ENCODE peak calls at places on chromosomes 5 and 9, in ten cellular contexts. One of them, this sample, is unnamed.

GRCh38 chr5:616342-617039 is 4.4 kb downstream of the CEP72 start:
- DNase-seq in mammary epithelial cell: no peak
- DNase-seq in IMR-90: no peak
- DNase-seq in K562: peak; percentile 40
- DNase-seq in esophagus squamous epithelium: no peak
- DNase-seq in HepG2: no peak
- DNase-seq in psoas muscle: no peak
- DNase-seq in cardiac muscle cell: no peak
- DNase-seq in brain microvascular endothelial cell: no peak
- DNase-seq in CD8-positive, alpha-beta T cell: no peak
- DNase-seq in this sample: no peak

GRCh38 chr5:6832994-6833393 is 119.8 kb downstream of the TENT4A start:
- DNase-seq in mammary epithelial cell: no peak
- DNase-seq in IMR-90: no peak
- DNase-seq in K562: no peak
- DNase-seq in esophagus squamous epithelium: no peak
- DNase-seq in HepG2: no peak
- DNase-seq in psoas muscle: peak; percentile 59
- DNase-seq in cardiac muscle cell: no peak
- DNase-seq in brain microvascular endothelial cell: no peak
- DNase-seq in CD8-positive, alpha-beta T cell: no peak
- DNase-seq in this sample: no peak

GRCh38 chr9:306907-307306 is 92.2 kb downstream of the DOCK8 start:
- DNase-seq in mammary epithelial cell: no peak
- DNase-seq in IMR-90: no peak
- DNase-seq in K562: no peak
- DNase-seq in esophagus squamous epithelium: no peak
- DNase-seq in HepG2: peak; percentile 13
- DNase-seq in psoas muscle: no peak
- DNase-seq in cardiac muscle cell: no peak
- DNase-seq in brain microvascular endothelial cell: no peak
- DNase-seq in CD8-positive, alpha-beta T cell: no peak
- DNase-seq in this sample: no peak

GRCh38 chr5:167816864-167817263 is 474.6 kb upstream of the WWC1 start:
- DNase-seq in mammary epithelial cell: peak; percentile 85
- DNase-seq in IMR-90: no peak
- DNase-seq in K562: no peak
- DNase-seq in esophagus squamous epithelium: no peak
- DNase-seq in HepG2: no peak
- DNase-seq in psoas muscle: no peak
- DNase-seq in cardiac muscle cell: no peak
- DNase-seq in brain microvascular endothelial cell: no peak
- DNase-seq in CD8-positive, alpha-beta T cell: no peak
- DNase-seq in this sample: peak; percentile 99

GRCh38 chr9:80175286-80175906 is 603.6 kb downstream of the TLE4 start:
- DNase-seq in mammary epithelial cell: peak; percentile 16
- DNase-seq in IMR-90: peak; percentile 64
- DNase-seq in K562: peak; percentile 10
- DNase-seq in esophagus squamous epithelium: no peak
- DNase-seq in HepG2: peak; percentile 23
- DNase-seq in psoas muscle: no peak
- DNase-seq in cardiac muscle cell: peak; percentile 49
- DNase-seq in brain microvascular endothelial cell: no peak
- DNase-seq in CD8-positive, alpha-beta T cell: no peak
- DNase-seq in this sample: peak; percentile 41

GRCh38 chr9:108671794-108672193 is 184.0 kb downstream of the ACTL7B start:
- DNase-seq in mammary epithelial cell: peak; percentile 81
- DNase-seq in IMR-90: peak; percentile 6
- DNase-seq in K562: no peak
- DNase-seq in esophagus squamous epithelium: no peak
- DNase-seq in HepG2: no peak
- DNase-seq in psoas muscle: no peak
- DNase-seq in cardiac muscle cell: no peak
- DNase-seq in brain microvascular endothelial cell: no peak
- DNase-seq in CD8-positive, alpha-beta T cell: no peak
- DNase-seq in this sample: peak; percentile 93

GRCh38 chr9:32581512-32582143 is 8.7 kb upstream of the NDUFB6 start:
- DNase-seq in mammary epithelial cell: peak; percentile 48
- DNase-seq in IMR-90: peak; percentile 67
- DNase-seq in K562: peak; percentile 9
- DNase-seq in esophagus squamous epithelium: no peak
- DNase-seq in HepG2: peak; percentile 61
- DNase-seq in psoas muscle: no peak
- DNase-seq in cardiac muscle cell: peak; percentile 66
- DNase-seq in brain microvascular endothelial cell: peak; percentile 59
- DNase-seq in CD8-positive, alpha-beta T cell: no peak
- DNase-seq in this sample: peak; percentile 66

GRCh38 chr9:95627802-95628201 is 111.0 kb upstream of the PTCH1 start:
- DNase-seq in mammary epithelial cell: no peak
- DNase-seq in IMR-90: no peak
- DNase-seq in K562: no peak
- DNase-seq in esophagus squamous epithelium: no peak
- DNase-seq in HepG2: no peak
- DNase-seq in psoas muscle: no peak
- DNase-seq in cardiac muscle cell: no peak
- DNase-seq in brain microvascular endothelial cell: peak; percentile 18
- DNase-seq in CD8-positive, alpha-beta T cell: no peak
- DNase-seq in this sample: peak; percentile 7

GRCh38 chr9:98767196-98767595 is 29.2 kb downstream of the ANKS6 start:
- DNase-seq in mammary epithelial cell: no peak
- DNase-seq in IMR-90: no peak
- DNase-seq in K562: no peak
- DNase-seq in esophagus squamous epithelium: no peak
- DNase-seq in HepG2: no peak
- DNase-seq in psoas muscle: no peak
- DNase-seq in cardiac muscle cell: no peak
- DNase-seq in brain microvascular endothelial cell: no peak
- DNase-seq in CD8-positive, alpha-beta T cell: no peak
- DNase-seq in this sample: no peak

GRCh38 chr5:24142346-24142745 is 502.4 kb downstream of the CDH10 start:
- DNase-seq in mammary epithelial cell: no peak
- DNase-seq in IMR-90: no peak
- DNase-seq in K562: no peak
- DNase-seq in esophagus squamous epithelium: no peak
- DNase-seq in HepG2: no peak
- DNase-seq in psoas muscle: no peak
- DNase-seq in cardiac muscle cell: no peak
- DNase-seq in brain microvascular endothelial cell: no peak
- DNase-seq in CD8-positive, alpha-beta T cell: no peak
- DNase-seq in this sample: no peak

DNA sequence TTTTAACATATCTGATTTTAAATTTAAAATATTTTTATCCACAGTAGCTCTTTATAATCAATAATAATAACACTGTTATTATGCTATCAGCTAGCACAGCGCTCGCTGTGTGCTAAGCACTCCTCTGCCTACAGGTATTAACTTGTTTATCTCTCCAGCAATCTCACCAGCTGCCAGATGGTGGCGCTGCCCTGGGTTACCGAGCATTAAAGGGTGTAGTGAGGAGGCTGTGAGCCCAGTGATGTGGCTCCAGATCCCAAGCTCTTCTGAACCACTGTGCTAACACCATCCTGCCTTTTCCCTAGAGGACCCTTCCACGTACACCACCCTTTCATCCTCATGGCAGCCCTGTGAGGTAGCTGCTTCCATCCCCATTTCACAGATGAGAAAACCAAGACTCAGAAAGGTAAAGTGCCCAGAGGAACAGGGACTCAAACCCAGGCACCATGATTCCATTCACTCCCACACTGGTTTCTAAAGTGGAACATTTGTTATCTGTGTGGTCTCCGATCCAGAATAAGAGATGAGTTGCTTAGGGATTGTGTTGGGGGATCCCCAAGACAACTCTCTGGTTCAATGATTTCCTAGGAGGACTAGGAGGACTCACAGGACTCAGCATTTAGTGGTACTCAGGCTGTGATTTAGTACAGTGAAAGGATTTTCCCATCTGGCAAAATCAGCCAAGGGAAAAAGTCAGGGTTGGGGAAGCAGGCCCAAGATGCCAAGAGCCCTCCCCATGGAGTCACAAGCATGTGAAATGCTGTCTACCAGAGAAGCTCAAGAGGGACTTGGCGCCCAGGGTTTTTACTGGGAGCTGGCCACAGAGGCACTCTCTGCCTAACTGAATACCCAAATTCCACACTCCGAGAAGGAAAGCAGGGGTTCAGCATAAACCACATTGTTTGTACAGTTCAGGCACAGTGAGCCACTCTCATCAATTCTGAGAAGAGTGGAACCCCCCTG is 7.0 kb downstream of the IGFBPL1 start:
- DNase-seq in mammary epithelial cell: peak; percentile 17
- DNase-seq in IMR-90: no peak
- DNase-seq in K562: peak; percentile 73
- DNase-seq in esophagus squamous epithelium: no peak
- DNase-seq in HepG2: peak; percentile 38
- DNase-seq in psoas muscle: no peak
- DNase-seq in cardiac muscle cell: no peak
- DNase-seq in brain microvascular endothelial cell: no peak
- DNase-seq in CD8-positive, alpha-beta T cell: no peak
- DNase-seq in this sample: peak; percentile 34
- TF ChIP-seq CTCF in mammary epithelial cell: peak; percentile 79
- TF ChIP-seq CTCF in IMR-90: peak; percentile 35
- TF ChIP-seq CTCF in K562: peak; percentile 84
- TF ChIP-seq CTCF in esophagus squamous epithelium: no peak
- TF ChIP-seq CTCF in HepG2: peak; percentile 79
- TF ChIP-seq CTCF in psoas muscle: peak; percentile 25
- TF ChIP-seq CTCF in cardiac muscle cell: peak; percentile 62
- TF ChIP-seq CTCF in brain microvascular endothelial cell: peak; percentile 74
- TF ChIP-seq CTCF in CD8-positive, alpha-beta T cell: no peak
- TF ChIP-seq CTCF in this sample: peak; percentile 63

DNA sequence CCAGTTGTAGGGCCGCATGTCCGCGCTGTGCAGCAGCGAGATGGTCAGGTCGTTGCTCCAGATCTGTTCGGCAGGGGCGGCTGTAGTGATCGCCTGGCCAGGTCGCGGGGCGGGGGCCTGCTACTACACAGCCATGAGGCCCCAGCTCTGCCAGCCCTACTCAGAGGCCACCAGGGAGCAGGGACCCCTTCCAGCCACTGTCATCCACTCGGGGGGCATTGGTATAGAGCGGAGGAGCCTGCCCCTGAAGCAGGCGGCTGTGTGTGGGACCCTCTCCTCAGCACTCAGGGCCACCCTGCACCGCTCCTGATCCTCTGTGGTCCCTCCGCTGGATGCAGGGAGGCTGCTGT is 1.7 kb downstream of the FBXW5 start:
- DNase-seq in mammary epithelial cell: no peak
- DNase-seq in IMR-90: no peak
- DNase-seq in K562: no peak
- DNase-seq in esophagus squamous epithelium: no peak
- DNase-seq in HepG2: no peak
- DNase-seq in psoas muscle: no peak
- DNase-seq in cardiac muscle cell: no peak
- DNase-seq in brain microvascular endothelial cell: no peak
- DNase-seq in CD8-positive, alpha-beta T cell: no peak
- DNase-seq in this sample: no peak
- H3K4me3 ChIP-seq in mammary epithelial cell: no peak overlapping the region
- H3K4me3 ChIP-seq in IMR-90: no peak overlapping the region
- H3K4me3 ChIP-seq in K562: peak overlapping the region; percentile 95
- H3K4me3 ChIP-seq in esophagus squamous epithelium: peak overlapping the region; percentile 75
- H3K4me3 ChIP-seq in HepG2: no peak overlapping the region
- H3K4me3 ChIP-seq in psoas muscle: peak overlapping the region; percentile 88
- H3K4me3 ChIP-seq in cardiac muscle cell: no peak overlapping the region
- H3K4me3 ChIP-seq in brain microvascular endothelial cell: peak overlapping the region; percentile 76
- H3K4me3 ChIP-seq in CD8-positive, alpha-beta T cell: no peak overlapping the region
- H3K4me3 ChIP-seq in this sample: no peak overlapping the region

GRCh38 chr5:32279223-32279622 is 33.5 kb downstream of the MTMR12 start:
- DNase-seq in mammary epithelial cell: no peak
- DNase-seq in IMR-90: no peak
- DNase-seq in K562: no peak
- DNase-seq in esophagus squamous epithelium: no peak
- DNase-seq in HepG2: no peak
- DNase-seq in psoas muscle: no peak
- DNase-seq in cardiac muscle cell: no peak
- DNase-seq in brain microvascular endothelial cell: no peak
- DNase-seq in CD8-positive, alpha-beta T cell: no peak
- DNase-seq in this sample: no peak
- H3K36me3 ChIP-seq in mammary epithelial cell: no peaks in the 10 kb centered on the region
- H3K36me3 ChIP-seq in IMR-90: peaks cover 1% of the 10 kb centered on the region
- H3K36me3 ChIP-seq in K562: peaks cover 17% of the 10 kb centered on the region
- H3K36me3 ChIP-seq in esophagus squamous epithelium: peaks cover 12% of the 10 kb centered on the region
- H3K36me3 ChIP-seq in HepG2: peaks cover 15% of the 10 kb centered on the region
- H3K36me3 ChIP-seq in psoas muscle: peaks cover 14% of the 10 kb centered on the region
- H3K36me3 ChIP-seq in cardiac muscle cell: no peaks in the 10 kb centered on the region
- H3K36me3 ChIP-seq in brain microvascular endothelial cell: no peaks in the 10 kb centered on the region
- H3K36me3 ChIP-seq in CD8-positive, alpha-beta T cell: peaks cover 3% of the 10 kb centered on the region
- H3K36me3 ChIP-seq in this sample: peaks cover 2% of the 10 kb centered on the region

GRCh38 chr5:134818776-134819175 is 27.0 kb upstream of the C5orf24 start:
- DNase-seq in mammary epithelial cell: no peak
- DNase-seq in IMR-90: no peak
- DNase-seq in K562: no peak
- DNase-seq in esophagus squamous epithelium: no peak
- DNase-seq in HepG2: no peak
- DNase-seq in psoas muscle: no peak
- DNase-seq in cardiac muscle cell: no peak
- DNase-seq in brain microvascular endothelial cell: no peak
- DNase-seq in CD8-positive, alpha-beta T cell: no peak
- DNase-seq in this sample: no peak

GRCh38 chr5:134825212-134825611 is 20.6 kb upstream of the C5orf24 start:
- DNase-seq in mammary epithelial cell: no peak
- DNase-seq in IMR-90: no peak
- DNase-seq in K562: no peak
- DNase-seq in esophagus squamous epithelium: no peak
- DNase-seq in HepG2: no peak
- DNase-seq in psoas muscle: no peak
- DNase-seq in cardiac muscle cell: no peak
- DNase-seq in brain microvascular endothelial cell: no peak
- DNase-seq in CD8-positive, alpha-beta T cell: no peak
- DNase-seq in this sample: no peak

GRCh38 chr5:134819404-134819963 is 26.3 kb upstream of the C5orf24 start:
- DNase-seq in mammary epithelial cell: no peak
- DNase-seq in IMR-90: no peak
- DNase-seq in K562: no peak
- DNase-seq in esophagus squamous epithelium: no peak
- DNase-seq in HepG2: no peak
- DNase-seq in psoas muscle: no peak
- DNase-seq in cardiac muscle cell: no peak
- DNase-seq in brain microvascular endothelial cell: no peak
- DNase-seq in CD8-positive, alpha-beta T cell: no peak
- DNase-seq in this sample: no peak

GRCh38 chr5:134821841-134822240 is 23.9 kb upstream of the C5orf24 start:
- DNase-seq in mammary epithelial cell: no peak
- DNase-seq in IMR-90: no peak
- DNase-seq in K562: no peak
- DNase-seq in esophagus squamous epithelium: no peak
- DNase-seq in HepG2: no peak
- DNase-seq in psoas muscle: no peak
- DNase-seq in cardiac muscle cell: no peak
- DNase-seq in brain microvascular endothelial cell: no peak
- DNase-seq in CD8-positive, alpha-beta T cell: no peak
- DNase-seq in this sample: no peak

DNA sequence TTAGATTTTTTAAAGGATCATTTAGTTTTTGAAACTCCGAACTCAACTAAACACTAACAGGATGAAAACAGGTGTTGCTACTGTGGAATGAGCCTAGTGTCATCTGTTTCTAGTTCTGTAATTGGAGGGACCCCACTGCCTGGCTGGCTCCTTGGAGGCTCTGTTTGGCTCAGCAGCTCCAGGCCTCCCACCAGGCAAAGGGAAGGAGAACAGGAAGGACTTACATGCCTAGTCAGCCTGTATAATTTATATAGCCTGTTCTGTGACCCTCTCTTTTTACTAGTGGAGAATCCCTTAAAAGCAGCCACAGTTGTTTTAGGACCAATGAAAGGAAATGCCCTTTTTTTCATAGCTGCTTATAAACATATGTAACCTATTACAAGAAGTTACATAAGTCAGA is 21.1 kb upstream of the C5orf24 start:
- DNase-seq in mammary epithelial cell: no peak
- DNase-seq in IMR-90: no peak
- DNase-seq in K562: no peak
- DNase-seq in esophagus squamous epithelium: no peak
- DNase-seq in HepG2: no peak
- DNase-seq in psoas muscle: no peak
- DNase-seq in cardiac muscle cell: no peak
- DNase-seq in brain microvascular endothelial cell: no peak
- DNase-seq in CD8-positive, alpha-beta T cell: no peak
- DNase-seq in this sample: no peak
- TF ChIP-seq CTCF in mammary epithelial cell: no peak
- TF ChIP-seq CTCF in IMR-90: no peak
- TF ChIP-seq CTCF in K562: no peak
- TF ChIP-seq CTCF in esophagus squamous epithelium: no peak
- TF ChIP-seq CTCF in HepG2: no peak
- TF ChIP-seq CTCF in psoas muscle: no peak
- TF ChIP-seq CTCF in cardiac muscle cell: no peak
- TF ChIP-seq CTCF in brain microvascular endothelial cell: no peak
- TF ChIP-seq CTCF in CD8-positive, alpha-beta T cell: no peak
- TF ChIP-seq CTCF in this sample: no peak